ENCODE peak calls at places on chromosomes 16 and 17, in seven cellular contexts. Q, E, R, H, V, G and P are unnamed samples.

GRCh38 chr16:87086156-87086555 is 231.0 kb downstream of the C16orf95 start:
- DNase-seq in Q (no peak), E (no peak), R (no peak), H (no peak), V (no peak), G (no peak), P (no peak)

GRCh38 chr16:54748611-54749190 is 182.0 kb upstream of the IRX5 start:
- DNase-seq in Q (no peak), E (no peak), R (no peak), H (no peak), V (no peak), G (no peak), P (no peak)

GRCh38 chr17:65027305-65027704 is 29.2 kb downstream of the GNA13 start:
- DNase-seq in Q (no peak), E (no peak), R (peak; percentile 38), H (peak; percentile 33), V (no peak), G (no peak), P (peak; percentile 51)

GRCh38 chr16:89115216-89115949 is 21.7 kb downstream of the ACSF3 start:
- DNase-seq in Q (peak; percentile 49), E (peak; percentile 58), R (no peak), H (no peak), V (no peak), G (peak; percentile 79), P (peak; percentile 78)

GRCh38 chr17:58329808-58330543 is 1.4 kb upstream of the TSPOAP1 start:
- DNase-seq in Q (no peak), E (no peak), R (peak; percentile 46), H (no peak), V (no peak), G (no peak), P (no peak)

GRCh38 chr16:11114366-11115164 is 141.4 kb downstream of the SOCS1 start:
- DNase-seq in Q (no peak), E (no peak), R (no peak), H (no peak), V (no peak), G (no peak), P (peak; percentile 22)

GRCh38 chr16:84406006-84406963 is 37.9 kb downstream of the ATP2C2 start:
- DNase-seq in Q (peak; percentile 90), E (no peak), R (no peak), H (no peak), V (no peak), G (no peak), P (no peak)

GRCh38 chr16:85200471-85201278 is 88.4 kb upstream of the CIBAR2 start:
- DNase-seq in Q (no peak), E (no peak), R (no peak), H (no peak), V (no peak), G (peak; percentile 28), P (no peak)

GRCh38 chr17:19386276-19386863 is 620 bp downstream of the MFAP4 start:
- DNase-seq in Q (no peak), E (no peak), R (peak; percentile 57), H (no peak), V (no peak), G (peak; percentile 68), P (no peak)

GRCh38 chr16:4664538-4665418 is 28.6 kb upstream of the NUDT16L1 start:
- DNase-seq in Q (no peak), E (no peak), R (no peak), H (no peak), V (no peak), G (peak; percentile 56), P (peak; percentile 51)

GRCh38 chr16:88932929-88933328 is 44.1 kb downstream of the CBFA2T3 start:
- DNase-seq in Q (no peak), E (no peak), R (no peak), H (no peak), V (no peak), G (no peak), P (no peak)

GRCh38 chr16:28555593-28555992 is 1.9 kb downstream of the SGF29 start:
- DNase-seq in Q (no peak), E (no peak), R (no peak), H (no peak), V (no peak), G (no peak), P (no peak)

GRCh38 chr17:34306466-34306865 is 12.8 kb upstream of the CCL8 start:
- DNase-seq in Q (no peak), E (no peak), R (peak; percentile 22), H (peak; percentile 8), V (no peak), G (peak; percentile 30), P (no peak)

GRCh38 chr17:83109793-83110645 is 30.6 kb downstream of the METRNL start:
- DNase-seq in Q (no peak), E (peak; percentile 47), R (no peak), H (no peak), V (no peak), G (peak; percentile 92), P (no peak)

GRCh38 chr16:14302399-14303181 is 231.5 kb downstream of the MRTFB start:
- DNase-seq in Q (no peak), E (no peak), R (peak; percentile 57), H (peak; percentile 45), V (no peak), G (peak; percentile 16), P (peak; percentile 27)

GRCh38 chr17:6677158-6677831 is 25.7 kb downstream of the C17orf100 start:
- DNase-seq in Q (no peak), E (no peak), R (no peak), H (no peak), V (no peak), G (no peak), P (no peak)

GRCh38 chr17:75502072-75502745 is 13.1 kb downstream of the CASKIN2 start:
- DNase-seq in Q (no peak), E (no peak), R (no peak), H (no peak), V (no peak), G (no peak), P (no peak)